ENCODE peak calls at places on chromosomes 11 and 22, in nine cellular contexts. N is ovary, S is BE2C, G is IMR-90, U is tibial artery, J is transverse colon, Y is dorsolateral prefrontal cortex, W is AG04450, P is breast epithelium. D is an unnamed sample.
A peak's percentile ranks its signal among the peaks of the same experiment; 100 is the strongest.

GRCh38 chr11:8800498-8801110 is 110.4 kb upstream of the AKIP1 start:
- DNase-seq in N (no peak), G (no peak), J (no peak), S (no peak), P (no peak), W (no peak), U (no peak), Y (no peak), D (no peak)

GRCh38 chr11:73597340-73597955 is 464 bp downstream of the FAM168A start:
- DNase-seq in N (no peak), J (no peak), S (no peak), P (no peak), G (no peak), Y (peak; percentile 10), U (no peak), W (no peak), D (no peak)

GRCh38 chr22:40396882-40397281 is 26.5 kb downstream of the SGSM3 start:
- DNase-seq in J (peak; percentile 85), P (peak; percentile 89), N (no peak), G (peak; percentile 88), S (peak; percentile 67), W (peak; percentile 59), Y (no peak), U (no peak), D (no peak)

GRCh38 chr11:66015936-66016792 is 4.4 kb downstream of the CST6 start:
- DNase-seq in N (no peak), J (no peak), S (no peak), U (peak; percentile 91), W (no peak), P (no peak), Y (no peak), G (no peak), D (no peak)

GRCh38 chr11:95849087-95849825 is 59.0 kb downstream of the CEP57 start:
- DNase-seq in N (peak; percentile 18), Y (peak; percentile 71), S (peak; percentile 54), J (peak; percentile 44), G (peak; percentile 82), U (peak; percentile 79), W (no peak), P (peak; percentile 43), D (no peak)

GRCh38 chr11:115083129-115083823 is 404.9 kb downstream of the NXPE2 start:
- DNase-seq in P (no peak), G (no peak), N (no peak), J (no peak), U (no peak), W (no peak), Y (no peak), S (no peak), D (no peak)

GRCh38 chr22:49325531-49326395 is 501.9 kb downstream of the BRD1 start:
- DNase-seq in N (no peak), W (no peak), J (no peak), U (no peak), P (peak; percentile 15), S (no peak), Y (no peak), G (no peak), D (no peak)

GRCh38 chr11:125871391-125872137 is 15.9 kb upstream of the HYLS1 start:
- DNase-seq in Y (peak; percentile 34), S (peak; percentile 72), W (no peak), P (no peak), G (peak; percentile 31), N (no peak), U (no peak), J (no peak), D (peak; percentile 24)

GRCh38 chr11:77039491-77040400 is 5.5 kb downstream of the B3GNT6 start:
- DNase-seq in P (no peak), U (no peak), S (peak; percentile 64), J (peak; percentile 74), G (peak; percentile 33), N (no peak), Y (no peak), W (no peak), D (no peak)

GRCh38 chr11:65851083-65851579 is 6.8 kb downstream of the CFL1 start:
- DNase-seq in Y (no peak), N (no peak), P (no peak), U (peak; percentile 31), J (no peak), W (no peak), G (no peak), S (no peak), D (no peak)

GRCh38 chr11:62732830-62733229 is 4.5 kb downstream of the TTC9C start:
- DNase-seq in N (no peak), U (no peak), J (no peak), W (no peak), G (peak; percentile 36), S (no peak), Y (no peak), P (no peak), D (no peak)

GRCh38 chr11:78427615-78428272 is 10.1 kb upstream of the GAB2 start:
- DNase-seq in P (no peak), J (no peak), U (no peak), S (no peak), W (no peak), G (no peak), Y (no peak), N (no peak), D (no peak)

GRCh38 chr11:12764187-12764914 is 90.1 kb downstream of the TEAD1 start:
- DNase-seq in G (no peak), P (no peak), J (no peak), W (no peak), S (peak; percentile 73), N (no peak), Y (no peak), U (no peak), D (no peak)

GRCh38 chr11:12757416-12757815 is 83.2 kb downstream of the TEAD1 start:
- DNase-seq in G (no peak), Y (no peak), W (no peak), J (no peak), S (no peak), P (no peak), N (no peak), U (no peak), D (no peak)

GRCh38 chr11:12762696-12763324 is 88.6 kb downstream of the TEAD1 start:
- DNase-seq in U (no peak), W (no peak), J (no peak), Y (no peak), P (no peak), S (no peak), N (no peak), G (no peak), D (no peak)

GRCh38 chr11:12762283-12762682 is 88.1 kb downstream of the TEAD1 start:
- DNase-seq in P (no peak), J (no peak), S (no peak), W (no peak), G (no peak), Y (no peak), U (no peak), N (no peak), D (no peak)

GRCh38 chr11:12761029-12761428 is 86.8 kb downstream of the TEAD1 start:
- DNase-seq in P (no peak), J (no peak), U (no peak), Y (no peak), N (no peak), W (peak; percentile 18), G (peak; percentile 58), S (no peak), D (no peak)
- TF ChIP-seq CTCF in P (no peak), J (no peak), U (no peak), Y (no peak), N (no peak), W (peak; percentile 60), G (peak; percentile 50), S (no peak), D (no peak)

DNA sequence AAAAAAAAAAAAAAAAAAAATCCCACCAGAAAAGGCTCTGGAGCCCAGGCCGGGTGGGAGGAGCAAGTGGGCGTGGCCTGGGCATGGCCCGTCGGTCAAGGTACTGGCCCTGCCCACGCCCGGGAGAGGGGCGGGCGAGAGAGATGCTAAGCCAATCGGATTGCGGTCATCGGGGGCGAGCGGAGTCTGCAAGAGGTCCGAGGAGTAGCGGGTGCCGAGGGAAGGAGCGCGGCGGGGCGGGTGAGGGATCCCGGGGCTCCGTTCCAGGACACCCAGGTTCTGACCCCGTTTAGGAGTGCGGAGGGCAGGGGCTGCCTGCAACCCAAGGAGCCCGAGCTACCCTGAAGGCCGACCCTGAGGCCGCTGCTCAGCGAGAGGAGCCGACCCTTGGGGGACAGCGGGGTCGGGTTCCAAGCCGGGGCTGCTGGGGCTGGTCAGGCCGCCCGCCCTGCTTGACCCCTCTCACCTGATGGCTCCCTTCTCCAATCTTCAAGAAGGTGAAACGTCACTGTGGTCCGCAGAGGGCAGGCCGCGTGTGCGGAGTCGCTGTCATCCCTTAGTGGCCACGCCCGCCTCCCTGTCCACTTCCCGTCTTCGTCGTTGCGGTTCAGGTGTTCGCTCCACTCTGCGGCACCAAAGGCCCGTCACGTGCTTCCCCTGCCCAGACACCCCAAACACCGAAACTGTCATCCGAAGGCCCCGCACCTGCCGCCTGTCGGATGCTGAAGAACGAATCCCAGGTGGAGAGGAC is 11.1 kb upstream of the TAB1 start:
- DNase-seq in P (peak; percentile 75), U (peak; percentile 83), J (peak; percentile 84), Y (peak; percentile 77), W (peak; percentile 55), N (peak; percentile 91), G (peak; percentile 78), S (peak; percentile 99), D (peak; percentile 61)
- TF ChIP-seq CTCF in P (no peak), U (no peak), J (no peak), Y (no peak), W (no peak), N (no peak), G (no peak), S (no peak), D (no peak)

GRCh38 chr11:34791725-34792124 is 124.5 kb downstream of the APIP start:
- DNase-seq in S (no peak), J (no peak), P (no peak), U (no peak), G (no peak), W (no peak), Y (no peak), N (no peak), D (no peak)

GRCh38 chr11:34792814-34793241 is 123.4 kb downstream of the APIP start:
- DNase-seq in W (no peak), Y (peak; percentile 20), G (no peak), J (no peak), N (no peak), P (peak; percentile 83), S (no peak), U (no peak), D (no peak)

GRCh38 chr11:34790620-34791019 is 125.6 kb downstream of the APIP start:
- DNase-seq in N (no peak), Y (no peak), J (no peak), W (no peak), P (no peak), G (no peak), S (no peak), U (no peak), D (no peak)

GRCh38 chr11:34793666-34794065 is 122.5 kb downstream of the APIP start:
- DNase-seq in J (no peak), Y (no peak), U (no peak), S (no peak), G (no peak), W (no peak), N (no peak), P (no peak), D (no peak)

GRCh38 chr11:34792143-34792542 is 124.0 kb downstream of the APIP start:
- DNase-seq in J (no peak), S (no peak), G (no peak), N (no peak), P (no peak), U (no peak), W (no peak), Y (no peak), D (no peak)
- TF ChIP-seq CTCF in J (no peak), S (no peak), G (no peak), N (no peak), P (no peak), U (no peak), W (no peak), Y (no peak), D (no peak)

GRCh38 chr11:124069429-124070401 is 28.6 kb upstream of the OR10G7 start:
- DNase-seq in S (peak; percentile 76), W (no peak), P (no peak), G (peak; percentile 50), Y (no peak), J (peak; percentile 36), N (no peak), U (no peak), D (no peak)
- TF ChIP-seq CTCF in S (peak; percentile 87), W (peak; percentile 93), P (no peak), G (peak; percentile 70), Y (peak; percentile 55), J (peak; percentile 46), N (no peak), U (peak; percentile 7), D (no peak)

D was measured in omental fat pad.